ENCODE peak calls at places on chromosomes 12 and 14, in seven cellular contexts. One of them, this sample, is unnamed.

GRCh38 chr14:23537351-23538048 is 14.1 kb downstream of the ZFHX2 start:
- DNase-seq in neural progenitor cell: peak
- DNase-seq in HCT116: no peak
- DNase-seq in SK-N-SH: no peak
- DNase-seq in hepatocyte: no peak
- DNase-seq in GM23338: peak
- DNase-seq in GM23248: peak
- DNase-seq in this sample: peak

GRCh38 chr12:78359530-78359929 is 505.0 kb upstream of the SYT1 start:
- DNase-seq in SK-N-SH: no peak
- DNase-seq in hepatocyte: no peak
- DNase-seq in HCT116: no peak
- DNase-seq in GM23248: peak
- DNase-seq in GM23338: no peak
- DNase-seq in neural progenitor cell: no peak
- DNase-seq in this sample: no peak

GRCh38 chr12:114834621-114835020 is 150.6 kb upstream of the TBX3 start:
- DNase-seq in GM23338: no peak
- DNase-seq in HCT116: no peak
- DNase-seq in GM23248: peak
- DNase-seq in hepatocyte: no peak
- DNase-seq in neural progenitor cell: no peak
- DNase-seq in SK-N-SH: no peak
- DNase-seq in this sample: no peak

GRCh38 chr12:15664491-15664890 is 124.7 kb downstream of the EPS8 start:
- DNase-seq in SK-N-SH: no peak
- DNase-seq in HCT116: no peak
- DNase-seq in GM23338: no peak
- DNase-seq in GM23248: peak
- DNase-seq in neural progenitor cell: no peak
- DNase-seq in hepatocyte: no peak
- DNase-seq in this sample: no peak

GRCh38 chr14:32998433-32998832 is 59.8 kb downstream of the NPAS3 start:
- DNase-seq in neural progenitor cell: peak
- DNase-seq in hepatocyte: no peak
- DNase-seq in HCT116: no peak
- DNase-seq in GM23248: peak
- DNase-seq in SK-N-SH: no peak
- DNase-seq in GM23338: peak
- DNase-seq in this sample: no peak

GRCh38 chr12:85979641-85980040 is 105.5 kb downstream of the NTS start:
- DNase-seq in SK-N-SH: no peak
- DNase-seq in GM23338: no peak
- DNase-seq in neural progenitor cell: no peak
- DNase-seq in GM23248: no peak
- DNase-seq in HCT116: no peak
- DNase-seq in hepatocyte: no peak
- DNase-seq in this sample: no peak

GRCh38 chr14:68518910-68519686 is 273.8 kb downstream of the ZFP36L1 start:
- DNase-seq in hepatocyte: peak
- DNase-seq in SK-N-SH: no peak
- DNase-seq in GM23338: no peak
- DNase-seq in neural progenitor cell: no peak
- DNase-seq in GM23248: peak
- DNase-seq in HCT116: no peak
- DNase-seq in this sample: no peak

GRCh38 chr14:64089920-64090319 is 204.3 kb downstream of the ESR2 start:
- DNase-seq in SK-N-SH: no peak
- DNase-seq in GM23248: no peak
- DNase-seq in hepatocyte: no peak
- DNase-seq in HCT116: no peak
- DNase-seq in neural progenitor cell: peak
- DNase-seq in GM23338: peak
- DNase-seq in this sample: no peak

GRCh38 chr12:111175404-111175803 is 193.5 kb downstream of the PHETA1 start:
- DNase-seq in neural progenitor cell: no peak
- DNase-seq in hepatocyte: no peak
- DNase-seq in SK-N-SH: no peak
- DNase-seq in GM23338: no peak
- DNase-seq in GM23248: no peak
- DNase-seq in HCT116: no peak
- DNase-seq in this sample: no peak

GRCh38 chr12:45743247-45743646 is 13.7 kb downstream of the ARID2 start:
- DNase-seq in HCT116: no peak
- DNase-seq in GM23248: no peak
- DNase-seq in hepatocyte: no peak
- DNase-seq in GM23338: no peak
- DNase-seq in neural progenitor cell: no peak
- DNase-seq in SK-N-SH: no peak
- DNase-seq in this sample: no peak

GRCh38 chr12:6684609-6685008 is 4.6 kb downstream of the ZNF384 start:
- DNase-seq in HCT116: peak
- DNase-seq in GM23248: peak
- DNase-seq in SK-N-SH: peak
- DNase-seq in GM23338: peak
- DNase-seq in hepatocyte: peak
- DNase-seq in neural progenitor cell: peak
- DNase-seq in this sample: peak

GRCh38 chr12:53231859-53232640 is at the start of gene RARG:
- DNase-seq in GM23248: peak
- DNase-seq in GM23338: peak
- DNase-seq in SK-N-SH: peak
- DNase-seq in HCT116: no peak
- DNase-seq in hepatocyte: peak
- DNase-seq in neural progenitor cell: peak
- DNase-seq in this sample: no peak

GRCh38 chr14:91252901-91253794 is 8.6 kb upstream of the GPR68 start:
- DNase-seq in SK-N-SH: peak
- DNase-seq in HCT116: no peak
- DNase-seq in hepatocyte: peak
- DNase-seq in GM23338: peak
- DNase-seq in GM23248: peak
- DNase-seq in neural progenitor cell: peak
- DNase-seq in this sample: peak

GRCh38 chr14:72856530-72857264 is 37.2 kb downstream of the DPF3 start:
- DNase-seq in HCT116: no peak
- DNase-seq in SK-N-SH: no peak
- DNase-seq in hepatocyte: peak
- DNase-seq in GM23338: no peak
- DNase-seq in neural progenitor cell: no peak
- DNase-seq in GM23248: no peak
- DNase-seq in this sample: no peak

GRCh38 chr12:104358353-104359003 is 54.9 kb downstream of the EID3 start:
- DNase-seq in GM23338: peak
- DNase-seq in GM23248: peak
- DNase-seq in neural progenitor cell: peak
- DNase-seq in HCT116: peak
- DNase-seq in SK-N-SH: peak
- DNase-seq in hepatocyte: peak
- DNase-seq in this sample: peak

GRCh38 chr14:46051801-46052200 is 599.8 kb downstream of the RPL10L start:
- DNase-seq in GM23248: peak
- DNase-seq in hepatocyte: no peak
- DNase-seq in HCT116: no peak
- DNase-seq in neural progenitor cell: no peak
- DNase-seq in GM23338: no peak
- DNase-seq in SK-N-SH: no peak
- DNase-seq in this sample: no peak

GRCh38 chr12:27198036-27198435 is 46.0 kb upstream of the STK38L start:
- DNase-seq in SK-N-SH: no peak
- DNase-seq in neural progenitor cell: no peak
- DNase-seq in hepatocyte: no peak
- DNase-seq in GM23248: peak
- DNase-seq in GM23338: peak
- DNase-seq in HCT116: no peak
- DNase-seq in this sample: no peak

GRCh38 chr14:72315720-72316119 is 383.5 kb downstream of the RGS6 start:
- DNase-seq in hepatocyte: no peak
- DNase-seq in GM23248: no peak
- DNase-seq in SK-N-SH: no peak
- DNase-seq in GM23338: no peak
- DNase-seq in neural progenitor cell: no peak
- DNase-seq in HCT116: no peak
- DNase-seq in this sample: no peak

GRCh38 chr12:80531646-80532045 is 87.6 kb downstream of the PTPRQ start:
- DNase-seq in hepatocyte: no peak
- DNase-seq in GM23338: no peak
- DNase-seq in neural progenitor cell: no peak
- DNase-seq in SK-N-SH: no peak
- DNase-seq in GM23248: no peak
- DNase-seq in HCT116: no peak
- DNase-seq in this sample: no peak

GRCh38 chr14:55386037-55386798 is 25.4 kb downstream of the ATG14 start:
- DNase-seq in neural progenitor cell: peak
- DNase-seq in HCT116: no peak
- DNase-seq in GM23248: no peak
- DNase-seq in GM23338: no peak
- DNase-seq in SK-N-SH: no peak
- DNase-seq in hepatocyte: no peak
- DNase-seq in this sample: no peak

GRCh38 chr12:92537235-92537960 is 165.4 kb upstream of the PLEKHG7 start:
- DNase-seq in HCT116: no peak
- DNase-seq in hepatocyte: no peak
- DNase-seq in GM23338: peak
- DNase-seq in SK-N-SH: no peak
- DNase-seq in GM23248: no peak
- DNase-seq in neural progenitor cell: no peak
- DNase-seq in this sample: no peak
- TF ChIP-seq EZH2phosphoT487 in HCT116: no peak
- TF ChIP-seq EZH2phosphoT487 in hepatocyte: no peak
- TF ChIP-seq EZH2phosphoT487 in GM23338: no peak
- TF ChIP-seq EZH2phosphoT487 in SK-N-SH: no peak
- TF ChIP-seq EZH2phosphoT487 in GM23248: no peak
- TF ChIP-seq EZH2phosphoT487 in neural progenitor cell: no peak
- TF ChIP-seq EZH2phosphoT487 in this sample: no peak

GRCh38 chr12:117098071-117098360 is 1.2 kb downstream of the TESC start:
- DNase-seq in HCT116: no peak
- DNase-seq in GM23338: no peak
- DNase-seq in SK-N-SH: no peak
- DNase-seq in hepatocyte: no peak
- DNase-seq in GM23248: no peak
- DNase-seq in neural progenitor cell: no peak
- DNase-seq in this sample: no peak

GRCh38 chr12:117101953-117102833 is 3.0 kb upstream of the TESC start:
- DNase-seq in HCT116: no peak
- DNase-seq in neural progenitor cell: peak
- DNase-seq in SK-N-SH: no peak
- DNase-seq in GM23338: no peak
- DNase-seq in GM23248: no peak
- DNase-seq in hepatocyte: no peak
- DNase-seq in this sample: no peak

GRCh38 chr12:117098361-117099217 is 627 bp downstream of the TESC start:
- DNase-seq in neural progenitor cell: peak
- DNase-seq in hepatocyte: no peak
- DNase-seq in GM23338: peak
- DNase-seq in GM23248: no peak
- DNase-seq in HCT116: no peak
- DNase-seq in SK-N-SH: peak
- DNase-seq in this sample: peak

GRCh38 chr12:117100251-117100650 is 1.0 kb upstream of the TESC start:
- DNase-seq in GM23248: peak
- DNase-seq in neural progenitor cell: peak
- DNase-seq in hepatocyte: peak
- DNase-seq in GM23338: peak
- DNase-seq in HCT116: peak
- DNase-seq in SK-N-SH: peak
- DNase-seq in this sample: no peak

DNA sequence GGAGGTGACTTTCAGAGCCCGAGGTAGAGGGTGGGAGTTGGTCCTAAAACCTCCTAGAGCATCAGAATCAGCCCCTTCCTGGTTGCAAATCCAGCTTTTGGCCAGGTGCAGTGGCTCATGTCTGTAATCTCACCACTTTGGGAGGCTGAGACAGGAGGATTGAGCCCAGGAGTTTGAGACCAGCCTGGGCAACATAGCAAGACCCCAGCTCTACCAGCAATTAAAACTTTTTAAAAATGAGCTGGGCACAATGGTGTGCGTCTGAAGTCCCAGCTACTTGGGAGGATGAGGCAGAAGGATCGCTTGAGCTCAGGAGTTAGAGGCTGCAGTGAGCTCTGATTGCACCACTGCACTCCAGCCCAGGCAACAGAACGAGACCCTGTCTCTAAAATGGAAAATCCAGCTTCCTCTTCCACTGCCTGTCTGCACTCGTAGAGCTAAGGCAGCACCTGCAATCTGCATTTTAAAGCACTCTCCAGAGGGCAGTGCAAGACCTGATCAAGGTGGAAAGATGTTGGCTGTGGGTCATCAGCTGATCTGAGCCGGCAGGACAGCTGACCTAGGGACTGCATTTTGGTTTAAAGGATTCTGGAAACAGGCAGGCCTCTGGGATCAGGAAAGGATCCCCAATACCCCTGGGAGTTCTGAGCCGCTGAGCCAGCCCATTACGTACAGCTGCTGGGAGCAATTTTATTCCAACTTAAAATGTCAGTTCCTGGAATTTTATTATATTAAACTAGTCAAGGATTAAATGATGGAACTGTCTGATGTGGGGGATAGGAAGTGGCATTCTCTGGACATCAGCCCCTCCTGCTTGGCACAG is 1.8 kb upstream of the TESC start:
- DNase-seq in hepatocyte: no peak
- DNase-seq in SK-N-SH: no peak
- DNase-seq in GM23248: no peak
- DNase-seq in GM23338: no peak
- DNase-seq in HCT116: no peak
- DNase-seq in neural progenitor cell: peak
- DNase-seq in this sample: peak
- TF ChIP-seq EZH2phosphoT487 in hepatocyte: no peak
- TF ChIP-seq EZH2phosphoT487 in SK-N-SH: no peak
- TF ChIP-seq EZH2phosphoT487 in GM23248: no peak
- TF ChIP-seq EZH2phosphoT487 in GM23338: no peak
- TF ChIP-seq EZH2phosphoT487 in HCT116: no peak
- TF ChIP-seq EZH2phosphoT487 in neural progenitor cell: no peak
- TF ChIP-seq EZH2phosphoT487 in this sample: no peak

DNA sequence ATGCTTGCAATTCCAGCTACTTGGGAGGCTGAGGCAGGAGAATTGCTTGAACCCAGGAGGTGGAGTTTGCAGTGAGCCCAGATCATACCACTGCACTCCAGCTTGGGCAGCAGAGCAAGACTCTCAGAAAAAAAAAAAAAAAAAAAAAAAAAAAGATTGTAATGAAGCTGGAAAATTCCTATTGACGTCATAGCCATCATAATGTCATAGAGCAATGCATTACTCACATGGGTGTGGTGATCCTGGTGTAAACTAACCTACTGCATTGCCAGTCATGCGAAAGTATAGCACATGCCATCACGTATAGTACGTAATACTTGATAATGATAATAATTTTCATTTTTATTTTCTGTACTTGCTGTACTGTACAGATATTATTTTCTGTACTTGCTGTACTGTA is 42.7 kb upstream of the NID2 start:
- DNase-seq in HCT116: peak
- DNase-seq in GM23338: no peak
- DNase-seq in neural progenitor cell: no peak
- DNase-seq in SK-N-SH: no peak
- DNase-seq in hepatocyte: no peak
- DNase-seq in GM23248: peak
- DNase-seq in this sample: no peak
- TF ChIP-seq EZH2phosphoT487 in HCT116: no peak
- TF ChIP-seq EZH2phosphoT487 in GM23338: no peak
- TF ChIP-seq EZH2phosphoT487 in neural progenitor cell: no peak
- TF ChIP-seq EZH2phosphoT487 in SK-N-SH: no peak
- TF ChIP-seq EZH2phosphoT487 in hepatocyte: no peak
- TF ChIP-seq EZH2phosphoT487 in GM23248: no peak
- TF ChIP-seq EZH2phosphoT487 in this sample: no peak

GRCh38 chr14:96776791-96777190 is 20.4 kb upstream of the VRK1 start:
- DNase-seq in SK-N-SH: no peak
- DNase-seq in neural progenitor cell: no peak
- DNase-seq in hepatocyte: no peak
- DNase-seq in GM23248: no peak
- DNase-seq in HCT116: no peak
- DNase-seq in GM23338: no peak
- DNase-seq in this sample: no peak

GRCh38 chr14:96772929-96773328 is 24.3 kb upstream of the VRK1 start:
- DNase-seq in neural progenitor cell: no peak
- DNase-seq in SK-N-SH: no peak
- DNase-seq in GM23248: no peak
- DNase-seq in HCT116: no peak
- DNase-seq in hepatocyte: no peak
- DNase-seq in GM23338: no peak
- DNase-seq in this sample: no peak
- TF ChIP-seq EZH2phosphoT487 in neural progenitor cell: no peak
- TF ChIP-seq EZH2phosphoT487 in SK-N-SH: no peak
- TF ChIP-seq EZH2phosphoT487 in GM23248: no peak
- TF ChIP-seq EZH2phosphoT487 in HCT116: no peak
- TF ChIP-seq EZH2phosphoT487 in hepatocyte: no peak
- TF ChIP-seq EZH2phosphoT487 in GM23338: no peak
- TF ChIP-seq EZH2phosphoT487 in this sample: no peak

This sample was measured in OCI-LY7.